ENCODE peak calls at places on chromosomes 16 and 17, in nine cellular contexts. D is adrenal gland, V is IMR-90, W is heart left ventricle, Q is left ventricle myocardium inferior, H is HCT116, Y is spleen, R is transverse colon, C is neuronal stem cell. O is an unnamed sample.
A peak's percentile ranks its signal among the peaks of the same experiment; 100 is the strongest.

GRCh38 chr16:84648595-84649510 is 542 bp downstream of the KLHL36 start:
- DNase-seq in Y (peak; percentile 93), R (peak; percentile 73), H (no peak), D (peak; percentile 62), W (peak; percentile 53), V (no peak), C (no peak), Q (peak; percentile 69), O (peak; percentile 45)

GRCh38 chr16:29023279-29024278 is 38.7 kb downstream of the LAT start:
- DNase-seq in R (no peak), Y (peak; percentile 64), D (no peak), Q (no peak), C (no peak), W (no peak), H (no peak), V (peak; percentile 31), O (no peak)

GRCh38 chr16:74743045-74743667 is 31.5 kb downstream of the FA2H start:
- DNase-seq in W (no peak), R (no peak), H (no peak), V (no peak), Q (no peak), C (no peak), D (no peak), Y (peak; percentile 32), O (no peak)

GRCh38 chr17:14699569-14700190 is 398.8 kb downstream of the HS3ST3B1 start:
- DNase-seq in Y (no peak), V (no peak), H (no peak), Q (no peak), D (no peak), W (no peak), C (peak; percentile 50), R (no peak), O (no peak)

GRCh38 chr17:27603446-27603820 is 27.6 kb upstream of the LGALS9 start:
- DNase-seq in C (no peak), R (no peak), Y (no peak), V (no peak), H (no peak), W (no peak), Q (no peak), D (no peak), O (no peak)

GRCh38 chr17:76546556-76547182 is 6.8 kb downstream of the PRCD start:
- DNase-seq in R (no peak), V (peak; percentile 99), C (no peak), Q (no peak), D (no peak), H (no peak), Y (peak; percentile 66), W (no peak), O (no peak)

GRCh38 chr17:4920351-4921048 is 11.6 kb upstream of the GP1BA start:
- DNase-seq in R (no peak), Y (no peak), C (no peak), V (peak; percentile 38), Q (no peak), D (no peak), H (no peak), W (no peak), O (no peak)

GRCh38 chr17:2905269-2905668 is 109.0 kb downstream of the RAP1GAP2 start:
- DNase-seq in Q (peak; percentile 78), C (no peak), V (no peak), D (no peak), Y (no peak), H (no peak), R (no peak), W (peak; percentile 68), O (no peak)

GRCh38 chr17:29645516-29646051 is 22.9 kb upstream of the CORO6 start:
- DNase-seq in Q (peak; percentile 80), C (no peak), Y (no peak), V (peak; percentile 82), D (peak; percentile 39), W (peak; percentile 64), H (no peak), R (peak; percentile 41), O (peak; percentile 61)

GRCh38 chr17:68705331-68706166 is 104.4 kb upstream of the FAM20A start:
- DNase-seq in W (no peak), V (peak; percentile 43), H (no peak), R (no peak), D (no peak), Y (no peak), C (no peak), Q (no peak), O (no peak)

GRCh38 chr16:89722392-89723278 is 1.3 kb downstream of the ZNF276 start:
- DNase-seq in C (no peak), W (peak; percentile 68), D (peak; percentile 65), Q (peak; percentile 82), H (peak; percentile 56), V (peak; percentile 16), Y (peak; percentile 96), R (peak; percentile 93), O (peak; percentile 86)
- H3K4me1 ChIP-seq in C (peaks cover 14% of the 10 kb centered on the region), W (peaks cover 8% of the 10 kb centered on the region), D (peaks cover 26% of the 10 kb centered on the region), Q (peaks cover 55% of the 10 kb centered on the region), H (peaks cover 28% of the 10 kb centered on the region), V (peaks cover 17% of the 10 kb centered on the region), Y (peaks cover 87% of the 10 kb centered on the region), R (peaks cover 31% of the 10 kb centered on the region), O (no peaks in the 10 kb centered on the region)

GRCh38 chr17:78255953-78256704 is 24.7 kb downstream of the TMEM235 start:
- DNase-seq in Y (peak; percentile 81), R (no peak), D (no peak), C (no peak), Q (no peak), W (no peak), V (no peak), H (no peak), O (no peak)

GRCh38 chr17:78256705-78257559 is 25.5 kb downstream of the TMEM235 start:
- DNase-seq in V (no peak), R (no peak), H (no peak), Q (no peak), Y (peak; percentile 76), D (no peak), C (no peak), W (no peak), O (no peak)

GRCh38 chr17:78255029-78255656 is 23.7 kb downstream of the TMEM235 start:
- DNase-seq in R (no peak), C (no peak), D (no peak), V (no peak), Y (peak; percentile 77), H (no peak), W (no peak), Q (no peak), O (no peak)

GRCh38 chr17:78258323-78259229 is 27.1 kb downstream of the TMEM235 start:
- DNase-seq in H (no peak), Y (peak; percentile 95), Q (peak; percentile 70), D (no peak), V (peak; percentile 12), R (no peak), C (no peak), W (peak; percentile 65), O (peak; percentile 69)

GRCh38 chr17:78257810-78258322 is 26.4 kb downstream of the TMEM235 start:
- DNase-seq in R (no peak), W (peak; percentile 47), Y (peak; percentile 91), Q (peak; percentile 46), C (no peak), H (no peak), V (peak; percentile 13), D (no peak), O (no peak)
- H3K4me1 ChIP-seq in R (peaks cover 14% of the 10 kb centered on the region), W (no peaks in the 10 kb centered on the region), Y (peaks cover 98% of the 10 kb centered on the region), Q (peaks cover 53% of the 10 kb centered on the region), C (peaks cover 37% of the 10 kb centered on the region), H (no peaks in the 10 kb centered on the region), V (peaks cover 3% of the 10 kb centered on the region), D (no peaks in the 10 kb centered on the region), O (peaks cover 21% of the 10 kb centered on the region)

GRCh38 chr16:3532741-3533140 is 31.9 kb downstream of the CLUAP1 start:
- DNase-seq in W (no peak), R (no peak), Q (no peak), H (no peak), V (no peak), D (no peak), Y (no peak), C (no peak), O (no peak)

GRCh38 chr16:3536271-3536671 is 35.5 kb downstream of the CLUAP1 start:
- DNase-seq in H (no peak), W (no peak), Y (no peak), C (no peak), D (no peak), R (no peak), Q (no peak), V (peak; percentile 93), O (no peak)

GRCh38 chr16:3530371-3530914 is 29.6 kb downstream of the CLUAP1 start:
- DNase-seq in C (no peak), Q (no peak), V (no peak), D (no peak), Y (no peak), W (no peak), H (no peak), R (no peak), O (no peak)

GRCh38 chr16:3536851-3537250 is 36.0 kb downstream of the CLUAP1 start:
- DNase-seq in R (no peak), C (no peak), D (peak; percentile 36), V (peak; percentile 2), Y (no peak), Q (no peak), H (no peak), W (peak; percentile 30), O (no peak)

DNA sequence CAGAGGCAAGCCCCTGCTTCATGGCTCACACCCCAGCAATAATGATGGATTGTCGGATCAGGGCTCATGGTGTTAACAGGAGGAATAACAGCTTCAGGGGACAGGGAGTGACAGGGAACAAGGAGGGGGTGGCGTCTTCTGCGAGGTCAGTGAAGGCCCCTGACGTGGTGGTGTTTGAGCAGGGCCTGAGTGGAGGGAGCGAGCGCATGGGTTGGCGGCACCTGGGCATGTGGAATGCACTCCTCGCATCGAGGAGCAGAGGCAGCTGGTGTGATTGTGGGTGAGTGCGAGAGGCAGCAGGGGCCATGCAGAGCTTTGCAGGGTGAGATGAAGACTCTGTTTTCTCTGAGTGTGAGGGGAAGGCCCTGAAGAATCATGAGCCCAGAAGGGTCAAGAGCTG is 33.3 kb downstream of the CLUAP1 start:
- DNase-seq in Q (no peak), R (no peak), D (no peak), W (no peak), Y (no peak), V (no peak), H (no peak), C (no peak), O (no peak)
- H3K4me1 ChIP-seq in Q (peaks cover 15% of the 10 kb centered on the region), R (no peaks in the 10 kb centered on the region), D (peaks cover 4% of the 10 kb centered on the region), W (no peaks in the 10 kb centered on the region), Y (no peaks in the 10 kb centered on the region), V (peaks cover 20% of the 10 kb centered on the region), H (no peaks in the 10 kb centered on the region), C (no peaks in the 10 kb centered on the region), O (no peaks in the 10 kb centered on the region)

DNA sequence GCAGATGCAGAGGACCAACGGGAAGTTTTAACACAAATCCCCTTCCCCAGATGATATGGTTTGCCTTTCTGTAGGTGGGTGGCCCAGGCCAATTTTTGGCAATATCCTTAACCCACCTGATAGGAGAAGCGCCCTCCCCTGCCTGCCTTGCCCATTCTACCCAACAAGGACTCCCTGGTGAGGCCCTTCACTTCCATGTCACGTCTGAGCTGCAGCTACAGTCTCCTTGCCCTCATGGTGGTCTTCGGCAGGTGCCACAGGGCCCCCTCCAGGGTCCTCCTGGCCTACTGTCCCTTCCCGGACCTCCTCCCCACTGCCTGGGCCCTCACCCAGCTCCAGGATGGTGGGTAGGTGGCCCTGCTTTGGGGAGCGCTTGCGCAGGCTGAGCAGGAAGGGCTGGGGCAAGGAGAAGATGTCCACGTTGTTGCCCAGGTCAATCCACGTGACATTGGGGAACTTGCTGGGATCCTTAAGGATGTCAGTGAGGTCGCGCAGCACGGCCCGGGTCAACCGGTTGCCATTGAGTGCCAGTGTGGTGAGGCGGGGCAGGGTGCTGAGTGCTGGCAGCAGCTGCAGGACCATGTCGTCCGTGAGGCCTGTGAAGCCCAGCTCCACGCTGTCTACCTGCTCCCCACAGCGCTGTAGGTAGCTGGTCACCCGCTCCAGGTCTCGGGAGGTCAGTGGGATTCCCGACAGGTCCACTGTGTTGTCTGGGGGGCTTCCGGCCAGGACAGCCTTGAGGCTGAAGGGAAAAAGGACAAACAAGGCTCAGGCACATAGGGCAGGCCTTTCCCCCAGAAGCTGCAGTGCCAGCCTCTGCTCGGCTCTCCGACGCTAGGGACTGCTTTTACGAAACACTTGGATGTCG is 28.3 kb downstream of the TRPV2 start:
- DNase-seq in V (no peak), Q (no peak), W (no peak), D (no peak), H (no peak), Y (no peak), R (no peak), C (no peak), O (no peak)
- H3K4me1 ChIP-seq in V (peaks cover 14% of the 10 kb centered on the region), Q (peaks cover 67% of the 10 kb centered on the region), W (peaks cover 7% of the 10 kb centered on the region), D (peaks cover 18% of the 10 kb centered on the region), H (peaks cover 10% of the 10 kb centered on the region), Y (peaks cover 94% of the 10 kb centered on the region), R (peaks cover 30% of the 10 kb centered on the region), C (peaks cover 8% of the 10 kb centered on the region), O (peaks cover 9% of the 10 kb centered on the region)

O was measured in lung.